ENCODE peak calls at places on chromosomes 12 and 14, in four cellular contexts. D is K562, C is right atrium auricular region, L is AG04450. H is an unnamed sample.

GRCh38 chr12:92055877-92056276 is 89.8 kb downstream of the BTG1 start:
- DNase-seq in D (no peak), C (no peak), L (no peak), H (no peak)

GRCh38 chr14:49893309-49894213 is 679 bp downstream of the ARF6 start:
- DNase-seq in D (peak), C (peak), L (no peak), H (no peak)

GRCh38 chr12:94219622-94220302 is 71.4 kb downstream of the PLXNC1 start:
- DNase-seq in D (no peak), C (no peak), L (no peak), H (no peak)

GRCh38 chr12:65536876-65537661 is 258.6 kb downstream of the MSRB3 start:
- DNase-seq in D (no peak), C (peak), L (peak), H (peak)

GRCh38 chr12:67740706-67741105 is 92.2 kb downstream of the DYRK2 start:
- DNase-seq in D (no peak), C (no peak), L (no peak), H (no peak)

GRCh38 chr12:82688619-82689018 is 1.9 kb downstream of the TMTC2 start:
- DNase-seq in D (no peak), C (no peak), L (no peak), H (no peak)

GRCh38 chr12:47874316-47874715 is 30.5 kb downstream of the VDR start:
- DNase-seq in D (no peak), C (no peak), L (no peak), H (no peak)

GRCh38 chr14:20866963-20867362 is 24.2 kb upstream of the RNASE3 start:
- DNase-seq in D (no peak), C (no peak), L (no peak), H (no peak)

GRCh38 chr14:28058012-28058296 is 708.6 kb upstream of the FOXG1 start:
- DNase-seq in D (no peak), C (no peak), L (no peak), H (no peak)

GRCh38 chr12:38904932-38905479 is 385 bp downstream of the CPNE8 start:
- DNase-seq in D (peak), C (peak), L (no peak), H (no peak)

GRCh38 chr12:60522684-60523083 is 926.9 kb downstream of the SLC16A7 start:
- DNase-seq in D (no peak), C (no peak), L (no peak), H (no peak)

GRCh38 chr12:127052491-127053232 is 1214.3 kb upstream of the TMEM132C start:
- DNase-seq in D (no peak), C (no peak), L (no peak), H (no peak)
- H3K4me3 ChIP-seq in D (no peak), C (no peak), L (no peak), H (no peak)

GRCh38 chr12:95385646-95386045 is 88.3 kb upstream of the METAP2 start:
- DNase-seq in D (no peak), C (no peak), L (peak), H (no peak)
- H3K4me3 ChIP-seq in D (no peak), C (peak), L (peak), H (no peak)

GRCh38 chr12:132736378-132736777 is 25.3 kb downstream of the ANKLE2 start:
- DNase-seq in D (no peak), C (no peak), L (no peak), H (no peak)

GRCh38 chr12:132736913-132737312 is 24.7 kb downstream of the ANKLE2 start:
- DNase-seq in D (no peak), C (no peak), L (no peak), H (no peak)

GRCh38 chr12:132731574-132731973 is 20.9 kb downstream of the PGAM5 start:
- DNase-seq in D (no peak), C (no peak), L (no peak), H (no peak)

GRCh38 chr12:132735496-132735895 is 24.9 kb downstream of the PGAM5 start:
- DNase-seq in D (no peak), C (no peak), L (no peak), H (no peak)

DNA sequence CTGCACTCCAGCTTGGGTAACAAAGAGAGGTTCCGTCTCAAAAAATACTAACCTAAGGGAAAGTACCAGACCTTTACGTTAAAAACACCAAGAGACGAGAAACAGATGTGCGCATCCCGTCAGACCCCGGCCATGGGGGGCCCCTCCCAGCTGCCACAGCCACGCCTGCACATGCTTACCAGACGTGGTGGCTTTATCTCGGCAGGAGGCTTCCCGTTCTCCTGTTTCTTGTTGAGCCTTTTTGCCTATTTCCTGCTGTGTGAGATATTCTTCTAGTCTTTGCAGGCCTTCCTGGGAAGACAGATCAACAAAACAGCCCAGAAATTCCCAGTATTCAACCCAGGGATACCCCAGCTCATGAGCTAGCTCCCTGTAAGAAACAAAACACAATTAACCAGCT is 23.6 kb downstream of the PGAM5 start:
- DNase-seq in D (no peak), C (no peak), L (no peak), H (no peak)
- H3K4me3 ChIP-seq in D (no peak), C (no peak), L (no peak), H (no peak)

GRCh38 chr12:54369597-54370217 is 5.4 kb upstream of the GPR84 start:
- DNase-seq in D (no peak), C (no peak), L (no peak), H (no peak)

GRCh38 chr12:54372113-54372806 is 8.0 kb upstream of the GPR84 start:
- DNase-seq in D (no peak), C (no peak), L (no peak), H (no peak)

GRCh38 chr12:54371328-54372112 is 7.2 kb upstream of the GPR84 start:
- DNase-seq in D (no peak), C (peak), L (no peak), H (no peak)

GRCh38 chr12:54368709-54369596 is 4.7 kb upstream of the GPR84 start:
- DNase-seq in D (peak), C (peak), L (peak), H (peak)

GRCh38 chr12:54370218-54370730 is 6.0 kb upstream of the GPR84 start:
- DNase-seq in D (peak), C (peak), L (peak), H (peak)
- H3K4me3 ChIP-seq in D (peak), C (peak), L (peak), H (peak)

DNA sequence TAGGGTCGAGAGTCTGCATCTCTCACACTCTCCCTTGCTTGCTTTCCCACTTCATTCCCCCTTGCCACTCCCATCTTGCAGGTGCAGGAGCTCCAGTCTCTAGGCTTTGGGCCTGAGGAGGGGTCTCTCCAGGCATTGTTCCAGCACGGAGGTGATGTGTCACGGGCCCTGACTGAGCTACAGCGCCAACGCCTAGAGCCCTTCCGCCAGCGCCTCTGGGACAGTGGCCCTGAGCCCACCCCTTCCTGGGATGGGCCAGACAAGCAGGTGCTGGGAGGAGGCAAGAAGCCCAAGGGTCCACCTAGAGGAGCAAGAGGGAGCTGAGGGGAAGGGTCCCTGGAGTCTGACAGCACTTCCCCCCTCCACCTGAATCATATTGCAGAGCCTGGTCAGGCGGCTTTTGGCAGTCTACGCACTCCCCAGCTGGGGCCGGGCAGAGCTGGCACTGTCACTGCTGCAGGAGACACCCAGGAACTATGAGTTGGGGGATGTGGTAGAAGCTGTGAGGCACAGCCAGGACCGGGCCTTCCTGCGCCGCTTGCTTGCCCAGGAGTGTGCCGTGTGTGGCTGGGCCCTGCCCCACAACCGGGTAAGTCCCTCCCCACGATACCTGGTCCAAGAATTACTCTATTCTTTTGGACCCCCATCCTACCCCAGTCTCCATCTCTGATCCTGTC is 4.2 kb downstream of the RNF31 start:
- DNase-seq in D (no peak), C (no peak), L (no peak), H (no peak)
- H3K4me3 ChIP-seq in D (no peak), C (no peak), L (no peak), H (no peak)

DNA sequence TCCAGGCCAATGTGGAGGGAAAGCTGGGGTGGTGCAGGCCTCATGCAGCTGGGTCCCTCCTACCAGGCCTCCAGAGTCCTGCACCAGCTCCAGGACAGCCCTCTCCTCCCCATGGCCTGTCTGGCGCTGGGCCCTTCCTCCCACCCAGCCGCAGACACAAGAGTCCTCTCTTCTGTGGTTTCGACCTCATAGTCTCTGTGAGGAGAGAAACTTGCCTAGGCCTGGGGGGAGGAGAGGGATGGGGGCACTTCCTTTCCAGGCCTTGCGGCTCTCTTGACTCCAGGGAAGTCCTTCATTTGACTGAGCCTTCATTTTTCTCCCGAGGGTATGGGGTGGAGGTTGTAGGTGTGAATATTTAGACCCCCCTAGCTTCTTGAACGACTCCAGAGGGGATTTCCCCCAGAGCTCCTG is 2.3 kb downstream of the MMP14 start:
- DNase-seq in D (no peak), C (no peak), L (no peak), H (no peak)
- H3K4me3 ChIP-seq in D (no peak), C (peak), L (peak), H (peak)